ENCODE peak calls at places on chromosomes 1 and 21, in nine cellular contexts. D, P, R, J, S, U, E, G and M are unnamed samples.

GRCh38 chr1:89363638-89364536 is at the start of gene GBP6:
- DNase-seq in D (peak; percentile 38), P (peak; percentile 38), R (peak; percentile 25), J (no peak), S (no peak), U (no peak), E (peak; percentile 13), G (no peak), M (no peak)

GRCh38 chr21:32819702-32820101 is 48.1 kb upstream of the PAXBP1 start:
- DNase-seq in D (no peak), P (no peak), R (no peak), J (peak; percentile 49), S (peak; percentile 87), U (no peak), E (peak; percentile 92), G (peak; percentile 25), M (no peak)

GRCh38 chr1:23344987-23345472 is 946 bp upstream of the HNRNPR start:
- DNase-seq in D (no peak), P (peak; percentile 12), R (no peak), J (no peak), S (no peak), U (no peak), E (no peak), G (no peak), M (no peak)

GRCh38 chr1:221715321-221716169 is 26.3 kb downstream of the DUSP10 start:
- DNase-seq in D (no peak), P (peak; percentile 81), R (no peak), J (no peak), S (no peak), U (no peak), E (no peak), G (peak; percentile 47), M (no peak)

GRCh38 chr21:15071012-15071411 is 6.2 kb upstream of the NRIP1 start:
- DNase-seq in D (no peak), P (peak; percentile 48), R (no peak), J (no peak), S (no peak), U (no peak), E (no peak), G (no peak), M (no peak)

GRCh38 chr1:24725209-24725651 is 20.0 kb upstream of the CLIC4 start:
- DNase-seq in D (no peak), P (peak; percentile 59), R (no peak), J (no peak), S (no peak), U (no peak), E (peak; percentile 57), G (no peak), M (no peak)

GRCh38 chr21:31335957-31336738 is 7.9 kb downstream of the TIAM1 start:
- DNase-seq in D (no peak), P (no peak), R (no peak), J (no peak), S (peak; percentile 63), U (no peak), E (peak; percentile 80), G (peak; percentile 27), M (no peak)

GRCh38 chr21:14675774-14676530 is 129.8 kb upstream of the SAMSN1 start:
- DNase-seq in D (no peak), P (no peak), R (no peak), J (peak; percentile 16), S (no peak), U (no peak), E (no peak), G (no peak), M (no peak)

GRCh38 chr1:211420845-211421454 is 71.0 kb downstream of the RD3 start:
- DNase-seq in D (no peak), P (no peak), R (no peak), J (no peak), S (peak; percentile 28), U (no peak), E (peak; percentile 10), G (no peak), M (no peak)

GRCh38 chr1:230208619-230209261 is 141.7 kb downstream of the GALNT2 start:
- DNase-seq in D (no peak), P (no peak), R (no peak), J (no peak), S (no peak), U (peak; percentile 12), E (no peak), G (no peak), M (no peak)

GRCh38 chr1:226476657-226477319 is 68.9 kb upstream of the PARP1 start:
- DNase-seq in D (no peak), P (no peak), R (no peak), J (no peak), S (no peak), U (no peak), E (no peak), G (no peak), M (no peak)

GRCh38 chr1:59293849-59294248 is 3.0 kb upstream of the FGGY start:
- DNase-seq in D (no peak), P (no peak), R (no peak), J (no peak), S (no peak), U (no peak), E (no peak), G (no peak), M (peak; percentile 63)
- TF ChIP-seq CTCF in D (no peak), P (no peak), R (no peak), J (no peak), S (no peak), U (no peak), E (no peak), G (no peak), M (no peak)

GRCh38 chr1:200624679-200625335 is 4.3 kb upstream of the KIF14 start:
- DNase-seq in D (no peak), P (no peak), R (no peak), J (no peak), S (no peak), U (no peak), E (peak; percentile 14), G (no peak), M (no peak)
- H3K4me3 ChIP-seq in D (no peak overlapping the region), P (no peak overlapping the region), R (no peak overlapping the region), J (no peak overlapping the region), S (no peak overlapping the region), U (no peak overlapping the region), E (no peak overlapping the region), G (no peak overlapping the region), M (no peak overlapping the region)

GRCh38 chr1:56647106-56647505 is 2.0 kb downstream of the PRKAA2 start:
- DNase-seq in D (no peak), P (no peak), R (no peak), J (no peak), S (no peak), U (no peak), E (no peak), G (no peak), M (no peak)

GRCh38 chr1:56643661-56644060 is 1.5 kb upstream of the PRKAA2 start:
- DNase-seq in D (no peak), P (no peak), R (no peak), J (no peak), S (no peak), U (no peak), E (no peak), G (no peak), M (no peak)

GRCh38 chr1:56644064-56644940 is 812 bp upstream of the PRKAA2 start:
- DNase-seq in D (no peak), P (no peak), R (no peak), J (no peak), S (no peak), U (no peak), E (peak; percentile 13), G (peak; percentile 7), M (no peak)

GRCh38 chr1:56645663-56646330 is 683 bp downstream of the PRKAA2 start:
- DNase-seq in D (no peak), P (peak; percentile 57), R (no peak), J (no peak), S (no peak), U (peak; percentile 22), E (no peak), G (no peak), M (no peak)

GRCh38 chr1:56644941-56645662 is at the start of gene PRKAA2:
- DNase-seq in D (peak; percentile 53), P (peak; percentile 73), R (peak; percentile 63), J (no peak), S (no peak), U (peak; percentile 48), E (peak; percentile 13), G (peak; percentile 81), M (no peak)
- TF ChIP-seq CTCF in D (no peak), P (peak; percentile 17), R (no peak), J (no peak), S (no peak), U (no peak), E (no peak), G (no peak), M (no peak)

GRCh38 chr1:156487862-156488261 is 12.7 kb downstream of the MEF2D start:
- DNase-seq in D (no peak), P (no peak), R (no peak), J (no peak), S (no peak), U (no peak), E (no peak), G (no peak), M (no peak)
- H3K4me3 ChIP-seq in D (peak overlapping the region; percentile 98), P (no peak overlapping the region), R (no peak overlapping the region), J (no peak overlapping the region), S (no peak overlapping the region), U (no peak overlapping the region), E (no peak overlapping the region), G (no peak overlapping the region), M (no peak overlapping the region)

DNA sequence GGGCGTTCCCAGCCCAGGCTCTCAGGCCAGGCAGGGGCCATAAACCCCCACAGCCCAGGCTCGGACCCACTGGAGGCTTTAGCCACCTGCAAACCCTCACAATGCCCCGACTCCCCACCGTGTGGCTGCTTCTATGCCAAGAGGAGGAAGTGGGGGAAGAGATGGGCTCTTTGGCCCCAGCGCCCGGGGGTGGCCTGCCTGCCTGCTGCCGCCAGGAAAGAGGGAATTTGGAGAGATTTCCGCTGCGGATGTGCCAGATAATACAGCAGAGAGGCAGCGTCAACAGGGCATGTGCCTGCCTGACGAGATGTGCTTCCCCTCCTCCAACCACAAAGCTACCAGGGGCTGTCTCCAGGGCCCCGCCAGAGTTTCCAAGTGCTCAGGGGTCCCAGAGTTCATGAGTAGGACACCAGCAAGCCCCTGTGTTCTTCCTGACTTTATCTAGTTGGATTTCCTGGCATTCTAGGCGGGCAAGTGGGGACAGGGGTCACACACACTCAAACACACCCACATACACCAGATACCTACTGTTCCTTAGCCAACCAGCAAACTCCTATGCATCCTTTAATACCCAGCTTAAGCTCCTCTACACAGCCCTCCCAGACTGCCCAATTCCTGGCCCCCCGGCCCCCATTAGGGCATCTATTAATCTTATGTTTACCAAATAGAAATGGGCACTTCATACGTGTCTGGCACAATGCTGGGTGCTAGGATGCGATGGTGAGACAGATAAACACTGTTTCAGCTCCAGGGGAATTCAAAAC is 14.1 kb downstream of the EPHA2 start:
- DNase-seq in D (no peak), P (no peak), R (no peak), J (no peak), S (no peak), U (no peak), E (peak; percentile 70), G (no peak), M (peak; percentile 65)
- TF ChIP-seq CTCF in D (no peak), P (no peak), R (no peak), J (no peak), S (no peak), U (no peak), E (no peak), G (no peak), M (no peak)

GRCh38 chr1:224430511-224431113 is 4.0 kb downstream of the WDR26 start:
- DNase-seq in D (no peak), P (no peak), R (no peak), J (peak; percentile 62), S (no peak), U (peak; percentile 53), E (peak; percentile 74), G (peak; percentile 49), M (no peak)
- H3K4me3 ChIP-seq in D (peak overlapping the region; percentile 91), P (peak overlapping the region; percentile 17), R (peak overlapping the region; percentile 88), J (no peak overlapping the region), S (no peak overlapping the region), U (no peak overlapping the region), E (no peak overlapping the region), G (no peak overlapping the region), M (no peak overlapping the region)